ENCODE peak calls at places on chromosomes 12 and 14, in five cellular contexts. One of them, this sample, is unnamed.
A peak's percentile ranks its signal among the peaks of the same experiment; 100 is the strongest.

GRCh38 chr14:32980178-32980886 is 41.7 kb downstream of the NPAS3 start:
- DNase-seq in SK-N-SH: no peak
- DNase-seq in PC-3: no peak
- DNase-seq in neural progenitor cell: no peak
- DNase-seq in GM23248: no peak
- DNase-seq in this sample: no peak

GRCh38 chr14:77003960-77004710 is 24.4 kb downstream of the IRF2BPL start:
- DNase-seq in neural progenitor cell: no peak
- DNase-seq in SK-N-SH: no peak
- DNase-seq in GM23248: peak; percentile 56
- DNase-seq in PC-3: peak; percentile 82
- DNase-seq in this sample: no peak

GRCh38 chr14:100815478-100816285 is 10.2 kb upstream of the MEG3 start:
- DNase-seq in SK-N-SH: no peak
- DNase-seq in neural progenitor cell: no peak
- DNase-seq in GM23248: no peak
- DNase-seq in PC-3: no peak
- DNase-seq in this sample: no peak

GRCh38 chr12:71746983-71747611 is 7.6 kb upstream of the RAB21 start:
- DNase-seq in GM23248: peak; percentile 80
- DNase-seq in SK-N-SH: peak; percentile 49
- DNase-seq in neural progenitor cell: peak; percentile 59
- DNase-seq in PC-3: peak; percentile 77
- DNase-seq in this sample: peak; percentile 79

GRCh38 chr14:51302319-51303030 is 62.4 kb downstream of the TMX1 start:
- DNase-seq in GM23248: no peak
- DNase-seq in neural progenitor cell: no peak
- DNase-seq in PC-3: peak; percentile 56
- DNase-seq in SK-N-SH: no peak
- DNase-seq in this sample: no peak

GRCh38 chr12:28413455-28414109 is 223.3 kb downstream of the CCDC91 start:
- DNase-seq in PC-3: no peak
- DNase-seq in SK-N-SH: no peak
- DNase-seq in GM23248: no peak
- DNase-seq in neural progenitor cell: no peak
- DNase-seq in this sample: no peak

GRCh38 chr12:62584619-62585018 is 118.0 kb downstream of the MON2 start:
- DNase-seq in GM23248: no peak
- DNase-seq in PC-3: no peak
- DNase-seq in SK-N-SH: no peak
- DNase-seq in neural progenitor cell: no peak
- DNase-seq in this sample: no peak

GRCh38 chr14:92499216-92499615 is 14.4 kb upstream of the RIN3 start:
- DNase-seq in neural progenitor cell: no peak
- DNase-seq in PC-3: no peak
- DNase-seq in GM23248: no peak
- DNase-seq in SK-N-SH: no peak
- DNase-seq in this sample: no peak

GRCh38 chr14:93114068-93114710 is 1.5 kb downstream of the ITPK1 start:
- DNase-seq in GM23248: peak; percentile 32
- DNase-seq in PC-3: peak; percentile 15
- DNase-seq in neural progenitor cell: peak; percentile 26
- DNase-seq in SK-N-SH: no peak
- DNase-seq in this sample: peak; percentile 33

GRCh38 chr14:50018236-50019210 is 97.8 kb downstream of the VCPKMT start:
- DNase-seq in GM23248: peak; percentile 63
- DNase-seq in SK-N-SH: no peak
- DNase-seq in PC-3: peak; percentile 78
- DNase-seq in neural progenitor cell: no peak
- DNase-seq in this sample: no peak

GRCh38 chr14:90204516-90204915 is 51.8 kb upstream of the PSMC1 start:
- DNase-seq in SK-N-SH: no peak
- DNase-seq in GM23248: no peak
- DNase-seq in neural progenitor cell: no peak
- DNase-seq in PC-3: no peak
- DNase-seq in this sample: no peak

GRCh38 chr14:60350366-60350720 is 101.3 kb downstream of the PPM1A start:
- DNase-seq in PC-3: peak; percentile 40
- DNase-seq in SK-N-SH: no peak
- DNase-seq in GM23248: peak; percentile 5
- DNase-seq in neural progenitor cell: peak; percentile 66
- DNase-seq in this sample: peak; percentile 61

GRCh38 chr14:80316426-80316825 is 105.1 kb upstream of the DIO2 start:
- DNase-seq in PC-3: no peak
- DNase-seq in neural progenitor cell: no peak
- DNase-seq in SK-N-SH: no peak
- DNase-seq in GM23248: peak; percentile 59
- DNase-seq in this sample: no peak

GRCh38 chr14:102870994-102871831 is 51.2 kb upstream of the AMN start:
- DNase-seq in GM23248: no peak
- DNase-seq in SK-N-SH: no peak
- DNase-seq in neural progenitor cell: no peak
- DNase-seq in PC-3: no peak
- DNase-seq in this sample: no peak

GRCh38 chr14:91753501-91754128 is 21.7 kb upstream of the CATSPERB start:
- DNase-seq in GM23248: peak; percentile 69
- DNase-seq in neural progenitor cell: no peak
- DNase-seq in PC-3: peak; percentile 59
- DNase-seq in SK-N-SH: no peak
- DNase-seq in this sample: no peak

GRCh38 chr12:66693901-66694513 is 15.1 kb upstream of the GRIP1 start:
- DNase-seq in GM23248: peak; percentile 81
- DNase-seq in PC-3: peak; percentile 89
- DNase-seq in neural progenitor cell: peak; percentile 80
- DNase-seq in SK-N-SH: peak; percentile 15
- DNase-seq in this sample: peak; percentile 82

GRCh38 chr12:132907216-132907615 is 19.8 kb upstream of the CHFR start:
- DNase-seq in SK-N-SH: no peak
- DNase-seq in GM23248: peak; percentile 42
- DNase-seq in PC-3: no peak
- DNase-seq in neural progenitor cell: no peak
- DNase-seq in this sample: peak; percentile 46

DNA sequence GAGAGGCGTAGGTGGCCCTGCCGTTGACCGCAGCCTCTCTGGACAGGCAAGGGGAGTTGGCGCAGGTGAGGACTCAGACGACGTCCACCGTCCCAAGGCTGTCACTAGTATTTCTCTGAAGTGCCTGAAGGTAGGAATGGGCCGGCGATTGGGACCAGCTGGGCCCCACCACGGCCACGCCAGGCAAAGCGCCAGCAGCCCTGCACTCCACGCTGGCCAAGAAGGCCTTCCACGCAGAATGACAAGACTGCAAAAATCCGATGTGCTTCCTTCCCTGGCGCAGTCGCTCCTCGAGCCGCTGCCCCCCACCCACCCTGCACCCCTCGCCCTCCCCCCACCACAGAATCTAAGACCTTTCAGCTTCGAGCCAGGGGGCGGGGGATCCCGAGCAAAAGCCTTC is 17.3 kb upstream of the MLXIP start:
- DNase-seq in GM23248: no peak
- DNase-seq in PC-3: no peak
- DNase-seq in neural progenitor cell: no peak
- DNase-seq in SK-N-SH: no peak
- DNase-seq in this sample: no peak
- H3F3A ChIP-seq in GM23248: no peaks in the 10 kb centered on the region
- H3F3A ChIP-seq in PC-3: peaks cover 17% of the 10 kb centered on the region
- H3F3A ChIP-seq in neural progenitor cell: peaks cover 27% of the 10 kb centered on the region
- H3F3A ChIP-seq in SK-N-SH: peaks cover 39% of the 10 kb centered on the region
- H3F3A ChIP-seq in this sample: no peaks in the 10 kb centered on the region

DNA sequence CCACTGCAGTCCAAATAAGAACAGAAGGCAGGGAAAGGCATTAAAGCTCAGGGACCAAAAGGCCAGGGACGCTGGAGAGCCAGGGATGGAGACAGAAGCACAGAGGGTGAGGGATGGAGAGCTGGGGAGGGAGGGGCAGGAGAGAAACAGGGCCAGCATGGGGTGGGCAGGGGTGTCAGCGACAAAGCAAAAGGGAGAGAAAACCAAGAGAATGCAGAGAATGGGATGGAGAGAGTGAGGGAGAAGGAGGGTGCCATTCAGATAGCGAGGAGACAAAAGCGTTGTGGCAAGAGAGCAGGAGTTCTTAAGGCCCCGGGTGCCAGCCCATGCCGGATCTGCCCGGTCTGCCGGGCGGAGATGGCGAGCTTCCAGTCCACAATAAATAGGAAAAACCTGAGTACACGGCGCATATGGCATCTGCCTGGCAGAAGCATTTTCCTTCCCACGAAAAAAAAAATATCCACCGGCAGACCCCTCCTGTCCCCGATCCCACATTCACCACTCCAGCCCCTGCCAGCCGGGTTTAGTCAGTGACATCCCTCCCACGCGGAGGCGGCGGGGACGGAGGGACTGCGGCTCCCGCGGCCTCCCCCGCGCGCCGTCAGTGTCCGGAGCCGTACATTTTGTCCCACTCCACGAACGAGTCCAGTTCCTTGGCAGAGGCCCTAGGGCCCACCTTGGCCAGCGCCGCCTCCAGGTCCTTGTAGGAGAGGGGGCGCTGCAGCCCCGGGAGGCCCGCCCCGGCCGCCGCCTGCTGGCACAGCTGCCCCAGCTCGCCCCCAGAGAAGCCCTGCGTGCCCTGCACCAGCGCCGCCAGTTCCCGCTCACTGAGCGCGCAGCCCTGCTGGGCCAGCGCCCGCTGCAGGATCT is 28.4 kb downstream of the FIGNL2 start:
- DNase-seq in SK-N-SH: peak; percentile 54
- DNase-seq in neural progenitor cell: peak; percentile 24
- DNase-seq in GM23248: peak; percentile 80
- DNase-seq in PC-3: no peak
- DNase-seq in this sample: peak; percentile 22
- H3K4me3 ChIP-seq in SK-N-SH: peak overlapping the region; percentile 50
- H3K4me3 ChIP-seq in neural progenitor cell: peak overlapping the region; percentile 52
- H3K4me3 ChIP-seq in GM23248: peak overlapping the region; percentile 86
- H3K4me3 ChIP-seq in PC-3: peak overlapping the region; percentile 88
- H3K4me3 ChIP-seq in this sample: peak overlapping the region; percentile 77

DNA sequence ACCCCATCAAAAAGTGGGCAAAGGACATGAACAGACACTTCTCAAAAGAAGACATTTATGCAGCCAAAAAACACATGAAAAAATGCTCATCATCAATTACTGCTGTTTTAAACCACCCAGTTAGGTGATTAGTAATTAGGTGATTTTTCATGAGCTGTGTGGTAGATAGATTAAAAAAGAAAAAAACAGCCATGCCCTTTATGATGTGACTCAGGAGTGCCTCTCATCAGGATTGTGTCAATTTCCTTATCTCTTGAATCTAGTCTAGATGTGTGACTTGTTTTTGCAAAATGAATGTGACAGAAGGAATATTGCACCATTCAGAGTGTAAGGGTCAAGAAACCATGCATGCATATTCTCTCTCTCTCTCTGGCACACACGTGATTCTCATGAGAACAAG is 5.7 kb downstream of the OR10A7 start:
- DNase-seq in SK-N-SH: no peak
- DNase-seq in GM23248: no peak
- DNase-seq in neural progenitor cell: no peak
- DNase-seq in PC-3: no peak
- DNase-seq in this sample: no peak
- H3F3A ChIP-seq in SK-N-SH: no peaks in the 10 kb centered on the region
- H3F3A ChIP-seq in GM23248: no peaks in the 10 kb centered on the region
- H3F3A ChIP-seq in neural progenitor cell: no peaks in the 10 kb centered on the region
- H3F3A ChIP-seq in PC-3: no peaks in the 10 kb centered on the region
- H3F3A ChIP-seq in this sample: no peaks in the 10 kb centered on the region

GRCh38 chr14:65433157-65433556 is 20.6 kb downstream of the FUT8 start:
- DNase-seq in neural progenitor cell: no peak
- DNase-seq in GM23248: no peak
- DNase-seq in SK-N-SH: no peak
- DNase-seq in PC-3: no peak
- DNase-seq in this sample: no peak
- H3K4me3 ChIP-seq in neural progenitor cell: no peak overlapping the region
- H3K4me3 ChIP-seq in GM23248: no peak overlapping the region
- H3K4me3 ChIP-seq in SK-N-SH: no peak overlapping the region
- H3K4me3 ChIP-seq in PC-3: no peak overlapping the region
- H3K4me3 ChIP-seq in this sample: no peak overlapping the region

DNA sequence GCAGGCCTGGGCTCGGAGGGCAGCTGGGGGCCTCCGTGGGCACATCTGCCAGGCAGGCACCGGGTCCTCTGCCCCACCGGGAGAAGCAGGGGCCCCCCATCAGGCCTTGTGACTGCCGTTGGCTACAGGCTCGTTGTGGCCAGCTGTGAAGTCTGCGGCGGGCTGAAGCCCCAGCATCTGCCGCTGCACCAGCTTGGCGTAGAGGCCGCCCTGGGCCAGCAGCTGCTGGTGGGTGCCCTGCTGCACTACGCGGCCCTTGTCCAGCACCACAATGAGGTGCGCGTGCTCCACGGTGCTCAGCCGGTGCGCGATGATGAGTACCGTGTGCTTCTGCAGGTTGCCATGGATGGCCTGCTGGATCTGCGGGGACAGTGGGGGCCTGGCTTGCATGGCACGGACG is 33.9 kb upstream of the VPS37B start:
- DNase-seq in neural progenitor cell: no peak
- DNase-seq in PC-3: no peak
- DNase-seq in GM23248: no peak
- DNase-seq in SK-N-SH: no peak
- DNase-seq in this sample: no peak
- H3F3A ChIP-seq in neural progenitor cell: peaks cover 5% of the 10 kb centered on the region
- H3F3A ChIP-seq in PC-3: no peaks in the 10 kb centered on the region
- H3F3A ChIP-seq in GM23248: no peaks in the 10 kb centered on the region
- H3F3A ChIP-seq in SK-N-SH: no peaks in the 10 kb centered on the region
- H3F3A ChIP-seq in this sample: no peaks in the 10 kb centered on the region

DNA sequence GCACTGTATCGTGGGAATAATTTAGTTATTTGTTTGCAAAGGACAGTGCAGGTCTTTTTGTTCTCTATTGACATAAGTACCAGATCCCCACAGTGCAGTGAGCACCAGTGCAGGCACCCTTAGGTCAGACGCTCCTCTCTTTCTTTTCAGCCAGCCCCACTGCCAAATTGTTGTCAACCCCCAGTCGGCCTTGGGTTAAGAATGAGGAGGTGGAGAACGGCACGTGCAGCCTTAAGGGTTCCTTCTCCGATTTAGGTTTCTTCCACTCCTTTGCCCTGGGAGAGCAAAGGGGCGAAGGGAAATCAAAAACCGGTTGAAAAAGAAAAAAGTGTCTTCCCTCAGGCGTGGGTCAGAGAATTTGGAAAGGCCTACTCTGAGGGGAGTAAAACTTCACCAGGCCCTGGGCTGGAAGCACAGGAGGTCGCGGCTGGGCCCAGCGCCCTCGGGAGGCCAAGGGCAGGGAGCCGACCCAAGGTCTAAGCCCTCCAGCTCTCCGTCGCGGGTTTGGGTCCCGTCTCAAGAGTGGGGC is 4.3 kb downstream of the PAX9 start:
- DNase-seq in neural progenitor cell: no peak
- DNase-seq in SK-N-SH: no peak
- DNase-seq in GM23248: no peak
- DNase-seq in PC-3: peak; percentile 47
- DNase-seq in this sample: peak; percentile 50
- H3K4me3 ChIP-seq in neural progenitor cell: peak overlapping the region; percentile 42
- H3K4me3 ChIP-seq in SK-N-SH: no peak overlapping the region
- H3K4me3 ChIP-seq in GM23248: no peak overlapping the region
- H3K4me3 ChIP-seq in PC-3: peak overlapping the region; percentile 89
- H3K4me3 ChIP-seq in this sample: peak overlapping the region; percentile 60

DNA sequence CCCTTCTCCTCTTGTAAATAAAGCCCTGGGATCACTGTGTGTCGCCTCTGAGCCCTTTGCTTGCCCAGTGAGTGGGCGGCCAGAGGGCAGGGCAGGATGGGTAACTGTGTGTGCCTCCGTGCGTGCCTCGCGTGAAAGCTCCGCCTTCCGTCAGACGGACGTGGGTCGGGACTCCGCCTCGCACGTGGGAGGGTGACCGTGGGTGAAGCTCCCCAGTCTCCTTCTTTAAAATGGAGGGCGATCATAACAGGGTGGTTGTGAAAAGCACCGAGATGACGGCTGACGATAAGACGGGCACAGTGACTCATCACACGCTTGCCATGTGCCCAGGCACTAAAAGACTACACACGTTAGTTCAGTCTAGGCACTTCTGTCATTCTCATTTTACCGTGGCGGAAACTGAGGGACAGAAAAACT is 9.2 kb downstream of the PHB2 start:
- DNase-seq in SK-N-SH: peak; percentile 34
- DNase-seq in neural progenitor cell: no peak
- DNase-seq in GM23248: peak; percentile 81
- DNase-seq in PC-3: no peak
- DNase-seq in this sample: no peak
- H3F3A ChIP-seq in SK-N-SH: peaks cover 19% of the 10 kb centered on the region
- H3F3A ChIP-seq in neural progenitor cell: peaks cover 51% of the 10 kb centered on the region
- H3F3A ChIP-seq in GM23248: peaks cover 23% of the 10 kb centered on the region
- H3F3A ChIP-seq in PC-3: peaks cover 4% of the 10 kb centered on the region
- H3F3A ChIP-seq in this sample: peaks cover 34% of the 10 kb centered on the region